ENCODE peak calls at places on chromosomes 3 and 15, in eight cellular contexts. One of them, this sample, is unnamed.

GRCh38 chr15:92077353-92078080 is 224.0 kb downstream of the SLCO3A1 start:
- DNase-seq in thyroid gland: peak; percentile 77
- DNase-seq in colonic mucosa: peak; percentile 78
- DNase-seq in fibroblast of lung: peak; percentile 63
- DNase-seq in neural progenitor cell: peak; percentile 88
- DNase-seq in A549: peak; percentile 84
- DNase-seq in left ventricle myocardium inferior: peak; percentile 63
- DNase-seq in dorsolateral prefrontal cortex: peak; percentile 78
- DNase-seq in this sample: no peak

GRCh38 chr3:106534206-106534605 is 665.4 kb upstream of the CBLB start:
- DNase-seq in colonic mucosa: no peak
- DNase-seq in fibroblast of lung: no peak
- DNase-seq in A549: no peak
- DNase-seq in thyroid gland: no peak
- DNase-seq in dorsolateral prefrontal cortex: no peak
- DNase-seq in neural progenitor cell: no peak
- DNase-seq in left ventricle myocardium inferior: no peak
- DNase-seq in this sample: no peak

GRCh38 chr3:59692117-59692516 is 642.3 kb upstream of the CFAP20DC start:
- DNase-seq in dorsolateral prefrontal cortex: no peak
- DNase-seq in A549: no peak
- DNase-seq in thyroid gland: no peak
- DNase-seq in colonic mucosa: no peak
- DNase-seq in fibroblast of lung: no peak
- DNase-seq in left ventricle myocardium inferior: no peak
- DNase-seq in neural progenitor cell: no peak
- DNase-seq in this sample: no peak

GRCh38 chr3:38138347-38139190 is at the start of gene MYD88:
- DNase-seq in left ventricle myocardium inferior: peak; percentile 88
- DNase-seq in A549: peak; percentile 55
- DNase-seq in fibroblast of lung: peak; percentile 52
- DNase-seq in thyroid gland: peak; percentile 71
- DNase-seq in colonic mucosa: peak; percentile 90
- DNase-seq in dorsolateral prefrontal cortex: peak; percentile 74
- DNase-seq in neural progenitor cell: peak; percentile 85
- DNase-seq in this sample: no peak

GRCh38 chr3:150140614-150141321 is 170.1 kb upstream of the PFN2 start:
- DNase-seq in thyroid gland: no peak
- DNase-seq in left ventricle myocardium inferior: no peak
- DNase-seq in dorsolateral prefrontal cortex: no peak
- DNase-seq in neural progenitor cell: no peak
- DNase-seq in fibroblast of lung: no peak
- DNase-seq in A549: no peak
- DNase-seq in colonic mucosa: no peak
- DNase-seq in this sample: no peak

GRCh38 chr15:84643838-84644237 is 10.2 kb downstream of the WDR73 start:
- DNase-seq in fibroblast of lung: no peak
- DNase-seq in A549: no peak
- DNase-seq in colonic mucosa: no peak
- DNase-seq in left ventricle myocardium inferior: no peak
- DNase-seq in dorsolateral prefrontal cortex: peak; percentile 10
- DNase-seq in thyroid gland: no peak
- DNase-seq in neural progenitor cell: no peak
- DNase-seq in this sample: no peak

GRCh38 chr3:48504051-48504946 is at the start of gene SHISA5:
- DNase-seq in neural progenitor cell: peak; percentile 80
- DNase-seq in fibroblast of lung: peak; percentile 67
- DNase-seq in A549: no peak
- DNase-seq in left ventricle myocardium inferior: peak; percentile 88
- DNase-seq in dorsolateral prefrontal cortex: peak; percentile 82
- DNase-seq in thyroid gland: peak; percentile 82
- DNase-seq in colonic mucosa: peak; percentile 88
- DNase-seq in this sample: no peak

GRCh38 chr3:98811048-98811447 is 47.9 kb downstream of the ST3GAL6 start:
- DNase-seq in dorsolateral prefrontal cortex: no peak
- DNase-seq in thyroid gland: no peak
- DNase-seq in colonic mucosa: no peak
- DNase-seq in fibroblast of lung: no peak
- DNase-seq in neural progenitor cell: no peak
- DNase-seq in left ventricle myocardium inferior: no peak
- DNase-seq in A549: no peak
- DNase-seq in this sample: no peak

GRCh38 chr3:105195260-105195659 is 171.4 kb upstream of the ALCAM start:
- DNase-seq in dorsolateral prefrontal cortex: no peak
- DNase-seq in A549: no peak
- DNase-seq in neural progenitor cell: no peak
- DNase-seq in colonic mucosa: no peak
- DNase-seq in thyroid gland: no peak
- DNase-seq in left ventricle myocardium inferior: no peak
- DNase-seq in fibroblast of lung: peak; percentile 69
- DNase-seq in this sample: no peak

GRCh38 chr3:173893066-173893465 is 495.5 kb downstream of the NLGN1 start:
- DNase-seq in fibroblast of lung: no peak
- DNase-seq in thyroid gland: no peak
- DNase-seq in A549: no peak
- DNase-seq in colonic mucosa: no peak
- DNase-seq in neural progenitor cell: no peak
- DNase-seq in left ventricle myocardium inferior: no peak
- DNase-seq in dorsolateral prefrontal cortex: no peak
- DNase-seq in this sample: no peak

GRCh38 chr15:50971542-50971941 is 63.1 kb downstream of the AP4E1 start:
- DNase-seq in neural progenitor cell: no peak
- DNase-seq in fibroblast of lung: no peak
- DNase-seq in thyroid gland: no peak
- DNase-seq in left ventricle myocardium inferior: no peak
- DNase-seq in dorsolateral prefrontal cortex: no peak
- DNase-seq in colonic mucosa: no peak
- DNase-seq in A549: no peak
- DNase-seq in this sample: no peak

GRCh38 chr15:75989045-75989444 is 23.2 kb downstream of the NRG4 start:
- DNase-seq in dorsolateral prefrontal cortex: no peak
- DNase-seq in colonic mucosa: no peak
- DNase-seq in thyroid gland: no peak
- DNase-seq in neural progenitor cell: no peak
- DNase-seq in fibroblast of lung: no peak
- DNase-seq in A549: no peak
- DNase-seq in left ventricle myocardium inferior: no peak
- DNase-seq in this sample: no peak

GRCh38 chr3:43512749-43513404 is 108.9 kb downstream of the ANO10 start:
- DNase-seq in neural progenitor cell: no peak
- DNase-seq in fibroblast of lung: peak; percentile 36
- DNase-seq in thyroid gland: no peak
- DNase-seq in colonic mucosa: no peak
- DNase-seq in A549: no peak
- DNase-seq in left ventricle myocardium inferior: no peak
- DNase-seq in dorsolateral prefrontal cortex: peak; percentile 44
- DNase-seq in this sample: no peak

GRCh38 chr3:133872781-133873180 is 22.9 kb downstream of the RAB6B start:
- DNase-seq in dorsolateral prefrontal cortex: peak; percentile 24
- DNase-seq in fibroblast of lung: no peak
- DNase-seq in A549: no peak
- DNase-seq in neural progenitor cell: no peak
- DNase-seq in colonic mucosa: no peak
- DNase-seq in left ventricle myocardium inferior: no peak
- DNase-seq in thyroid gland: no peak
- DNase-seq in this sample: no peak

GRCh38 chr3:124131158-124132115 is 139.5 kb upstream of the ROPN1 start:
- DNase-seq in fibroblast of lung: no peak
- DNase-seq in left ventricle myocardium inferior: no peak
- DNase-seq in colonic mucosa: no peak
- DNase-seq in dorsolateral prefrontal cortex: no peak
- DNase-seq in thyroid gland: no peak
- DNase-seq in neural progenitor cell: no peak
- DNase-seq in A549: no peak
- DNase-seq in this sample: no peak

GRCh38 chr3:42300013-42300412 is 34.0 kb upstream of the CCK start:
- DNase-seq in A549: no peak
- DNase-seq in dorsolateral prefrontal cortex: no peak
- DNase-seq in colonic mucosa: no peak
- DNase-seq in thyroid gland: peak; percentile 48
- DNase-seq in fibroblast of lung: peak; percentile 27
- DNase-seq in left ventricle myocardium inferior: no peak
- DNase-seq in neural progenitor cell: peak; percentile 80
- DNase-seq in this sample: peak; percentile 1

GRCh38 chr15:69489101-69489571 is 36.5 kb downstream of the RPLP1 start:
- DNase-seq in dorsolateral prefrontal cortex: no peak
- DNase-seq in fibroblast of lung: no peak
- DNase-seq in A549: no peak
- DNase-seq in colonic mucosa: no peak
- DNase-seq in thyroid gland: no peak
- DNase-seq in left ventricle myocardium inferior: no peak
- DNase-seq in neural progenitor cell: no peak
- DNase-seq in this sample: no peak

GRCh38 chr15:41727143-41727542 is 47.1 kb upstream of the MAPKBP1 start:
- DNase-seq in neural progenitor cell: no peak
- DNase-seq in dorsolateral prefrontal cortex: no peak
- DNase-seq in A549: no peak
- DNase-seq in colonic mucosa: no peak
- DNase-seq in left ventricle myocardium inferior: no peak
- DNase-seq in thyroid gland: no peak
- DNase-seq in fibroblast of lung: no peak
- DNase-seq in this sample: no peak

GRCh38 chr15:31517711-31518110 is 191.1 kb downstream of the KLF13 start:
- DNase-seq in thyroid gland: no peak
- DNase-seq in A549: no peak
- DNase-seq in neural progenitor cell: no peak
- DNase-seq in dorsolateral prefrontal cortex: no peak
- DNase-seq in left ventricle myocardium inferior: no peak
- DNase-seq in fibroblast of lung: no peak
- DNase-seq in colonic mucosa: no peak
- DNase-seq in this sample: no peak

GRCh38 chr15:90817117-90818057 is 51.0 kb upstream of the FURIN start:
- DNase-seq in thyroid gland: no peak
- DNase-seq in A549: no peak
- DNase-seq in left ventricle myocardium inferior: no peak
- DNase-seq in colonic mucosa: peak; percentile 16
- DNase-seq in neural progenitor cell: no peak
- DNase-seq in fibroblast of lung: no peak
- DNase-seq in dorsolateral prefrontal cortex: no peak
- DNase-seq in this sample: no peak

GRCh38 chr3:18809640-18810305 is 338.5 kb upstream of the KCNH8 start:
- DNase-seq in colonic mucosa: no peak
- DNase-seq in dorsolateral prefrontal cortex: no peak
- DNase-seq in neural progenitor cell: no peak
- DNase-seq in A549: no peak
- DNase-seq in left ventricle myocardium inferior: no peak
- DNase-seq in fibroblast of lung: no peak
- DNase-seq in thyroid gland: no peak
- DNase-seq in this sample: no peak

DNA sequence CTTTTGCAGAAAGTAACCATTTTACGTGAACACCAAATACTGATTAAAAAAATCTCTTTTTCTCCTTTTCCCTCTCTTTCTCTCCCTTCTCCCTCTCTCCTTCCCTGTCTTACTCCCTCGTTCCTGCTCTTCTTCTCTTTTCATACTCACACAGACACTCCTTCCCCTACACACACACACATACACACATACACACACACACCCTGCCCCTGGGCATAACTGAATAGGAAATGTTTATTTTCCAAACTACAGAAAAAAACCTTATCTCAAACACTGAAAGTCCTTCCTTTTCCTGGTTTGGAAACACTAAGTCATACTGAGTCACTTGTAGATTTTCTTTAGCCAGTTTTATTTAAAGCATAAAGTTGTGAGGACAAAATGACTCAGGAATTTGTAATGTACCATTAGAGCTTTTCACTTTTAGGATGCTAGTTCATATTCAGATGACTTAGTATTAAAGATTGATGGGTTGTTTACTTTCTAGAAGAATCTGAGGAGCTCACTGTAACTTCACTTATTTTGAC is 62.4 kb downstream of the MBNL1 start:
- DNase-seq in fibroblast of lung: peak; percentile 85
- DNase-seq in thyroid gland: no peak
- DNase-seq in A549: peak; percentile 22
- DNase-seq in neural progenitor cell: no peak
- DNase-seq in colonic mucosa: peak; percentile 51
- DNase-seq in dorsolateral prefrontal cortex: no peak
- DNase-seq in left ventricle myocardium inferior: no peak
- DNase-seq in this sample: no peak
- H3K4me3 ChIP-seq in fibroblast of lung: no peak overlapping the region
- H3K4me3 ChIP-seq in thyroid gland: no peak overlapping the region
- H3K4me3 ChIP-seq in A549: no peak overlapping the region
- H3K4me3 ChIP-seq in neural progenitor cell: no peak overlapping the region
- H3K4me3 ChIP-seq in colonic mucosa: no peak overlapping the region
- H3K4me3 ChIP-seq in dorsolateral prefrontal cortex: no peak overlapping the region
- H3K4me3 ChIP-seq in left ventricle myocardium inferior: peak overlapping the region; percentile 5
- H3K4me3 ChIP-seq in this sample: no peak overlapping the region

DNA sequence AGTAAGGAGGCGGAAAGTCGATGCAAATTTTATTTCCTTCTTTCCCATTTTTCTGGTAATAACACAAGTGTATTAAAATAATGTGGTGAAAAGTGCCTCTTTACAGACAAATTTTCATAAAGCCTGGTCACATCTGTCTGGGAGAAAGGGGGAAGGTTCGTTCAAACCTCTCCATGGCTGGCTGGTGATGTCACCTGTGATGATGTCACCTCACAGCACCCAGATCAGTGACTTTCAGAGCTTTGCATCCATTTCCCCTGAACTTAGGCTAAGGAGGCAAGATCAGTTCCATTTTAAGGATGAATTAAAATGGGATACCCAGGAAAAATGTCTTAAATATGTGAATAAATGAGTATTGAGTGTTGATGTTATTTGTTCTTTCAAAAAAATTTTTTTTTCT is 34.1 kb downstream of the ATP10A start:
- DNase-seq in A549: no peak
- DNase-seq in colonic mucosa: no peak
- DNase-seq in left ventricle myocardium inferior: no peak
- DNase-seq in fibroblast of lung: no peak
- DNase-seq in neural progenitor cell: no peak
- DNase-seq in thyroid gland: no peak
- DNase-seq in dorsolateral prefrontal cortex: no peak
- DNase-seq in this sample: no peak
- H3K27ac ChIP-seq in A549: peak overlapping the region; percentile 87
- H3K27ac ChIP-seq in colonic mucosa: no peak overlapping the region
- H3K27ac ChIP-seq in left ventricle myocardium inferior: no peak overlapping the region
- H3K27ac ChIP-seq in fibroblast of lung: no peak overlapping the region
- H3K27ac ChIP-seq in neural progenitor cell: no peak overlapping the region
- H3K27ac ChIP-seq in thyroid gland: no peak overlapping the region
- H3K27ac ChIP-seq in dorsolateral prefrontal cortex: no peak overlapping the region
- H3K27ac ChIP-seq in this sample: no peak overlapping the region

DNA sequence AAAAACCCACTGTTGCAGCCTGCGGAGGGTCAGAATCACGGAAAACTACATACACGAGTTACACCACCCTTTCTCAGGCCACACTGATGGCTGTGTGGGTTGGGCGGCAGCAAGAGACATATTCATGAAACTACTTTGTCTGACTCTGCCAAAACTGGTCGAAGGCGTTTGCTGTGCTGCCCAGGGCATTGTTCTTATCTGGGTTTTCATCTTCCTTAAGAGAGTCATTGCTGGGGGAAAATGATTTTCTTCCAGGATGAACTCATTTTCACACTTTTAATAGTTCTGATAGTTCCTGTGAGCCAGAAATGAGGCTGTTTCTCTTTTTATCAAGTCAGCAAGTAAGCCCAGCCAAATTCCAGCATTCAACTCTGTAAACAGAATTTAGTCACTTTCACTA is 47.6 kb downstream of the TRIM71 start:
- DNase-seq in fibroblast of lung: peak; percentile 14
- DNase-seq in A549: no peak
- DNase-seq in colonic mucosa: no peak
- DNase-seq in dorsolateral prefrontal cortex: no peak
- DNase-seq in thyroid gland: no peak
- DNase-seq in left ventricle myocardium inferior: no peak
- DNase-seq in neural progenitor cell: no peak
- DNase-seq in this sample: no peak
- H3K4me3 ChIP-seq in fibroblast of lung: no peak overlapping the region
- H3K4me3 ChIP-seq in A549: no peak overlapping the region
- H3K4me3 ChIP-seq in colonic mucosa: no peak overlapping the region
- H3K4me3 ChIP-seq in dorsolateral prefrontal cortex: no peak overlapping the region
- H3K4me3 ChIP-seq in thyroid gland: no peak overlapping the region
- H3K4me3 ChIP-seq in left ventricle myocardium inferior: no peak overlapping the region
- H3K4me3 ChIP-seq in neural progenitor cell: no peak overlapping the region
- H3K4me3 ChIP-seq in this sample: no peak overlapping the region

GRCh38 chr15:66619152-66619903 is 53.5 kb upstream of the LCTL start:
- DNase-seq in thyroid gland: peak; percentile 82
- DNase-seq in colonic mucosa: peak; percentile 85
- DNase-seq in fibroblast of lung: peak; percentile 67
- DNase-seq in left ventricle myocardium inferior: peak; percentile 74
- DNase-seq in dorsolateral prefrontal cortex: peak; percentile 58
- DNase-seq in A549: peak; percentile 92
- DNase-seq in neural progenitor cell: peak; percentile 86
- DNase-seq in this sample: peak; percentile 38
- H3K27ac ChIP-seq in thyroid gland: no peak overlapping the region
- H3K27ac ChIP-seq in colonic mucosa: peak overlapping the region; percentile 47
- H3K27ac ChIP-seq in fibroblast of lung: no peak overlapping the region
- H3K27ac ChIP-seq in left ventricle myocardium inferior: peak overlapping the region; percentile 85
- H3K27ac ChIP-seq in dorsolateral prefrontal cortex: peak overlapping the region; percentile 37
- H3K27ac ChIP-seq in A549: peak overlapping the region; percentile 81
- H3K27ac ChIP-seq in neural progenitor cell: no peak overlapping the region
- H3K27ac ChIP-seq in this sample: no peak overlapping the region

This sample was measured in AG04450.